ENCODE peak calls at places on chromosomes 2 and 18, in nine cellular contexts. E is adrenal gland; I is fibroblast of the aortic adventitia; J is H9; U is astrocyte of the cerebellum; B is HFF-Myc; H is AG09319; O is CD8-positive, alpha-beta T cell; G is upper lobe of left lung. V is an unnamed sample.

GRCh38 chr2:58535994-58536393 is 294.9 kb upstream of the FANCL start:
- DNase-seq in B (no peak), E (no peak), I (no peak), J (no peak), O (no peak), U (no peak), H (no peak), G (no peak), V (no peak)

GRCh38 chr18:43341014-43341413 is 63.7 kb upstream of the SYT4 start:
- DNase-seq in E (no peak), U (no peak), B (no peak), G (no peak), H (no peak), I (no peak), J (no peak), O (no peak), V (no peak)

GRCh38 chr2:173858297-173858731 is 106.9 kb downstream of the SP3 start:
- DNase-seq in U (no peak), J (no peak), G (no peak), B (no peak), O (no peak), I (no peak), H (no peak), E (no peak), V (no peak)

GRCh38 chr2:239186958-239187357 is 213.9 kb downstream of the HDAC4 start:
- DNase-seq in B (no peak), E (peak; percentile 16), J (peak; percentile 10), O (no peak), U (no peak), H (no peak), I (no peak), G (peak; percentile 22), V (no peak)

GRCh38 chr2:197198890-197199289 is 111.7 kb downstream of the ANKRD44 start:
- DNase-seq in O (peak; percentile 96), J (no peak), B (no peak), E (peak; percentile 46), U (no peak), I (peak; percentile 73), G (peak; percentile 81), H (no peak), V (no peak)

GRCh38 chr2:98467082-98467536 is 22.5 kb downstream of the INPP4A start:
- DNase-seq in B (no peak), O (peak; percentile 38), I (no peak), J (no peak), H (no peak), E (no peak), G (no peak), U (no peak), V (no peak)

GRCh38 chr2:17976871-17977746 is 98.6 kb downstream of the KCNS3 start:
- DNase-seq in O (no peak), E (no peak), I (peak; percentile 97), J (no peak), H (peak; percentile 84), G (no peak), U (peak; percentile 99), B (peak; percentile 92), V (no peak)

GRCh38 chr2:217790681-217791392 is 212.0 kb downstream of the TNS1 start:
- DNase-seq in J (no peak), G (no peak), H (no peak), B (no peak), E (no peak), O (no peak), I (peak; percentile 63), U (no peak), V (no peak)

GRCh38 chr2:26172866-26173595 is at the start of gene GAREM2:
- DNase-seq in O (no peak), I (no peak), E (peak; percentile 16), U (no peak), J (peak; percentile 62), G (peak; percentile 85), B (no peak), H (no peak), V (no peak)

GRCh38 chr18:6370886-6371635 is 43.6 kb downstream of the L3MBTL4 start:
- DNase-seq in J (no peak), I (no peak), U (no peak), G (no peak), E (peak; percentile 56), B (no peak), O (no peak), H (no peak), V (no peak)

GRCh38 chr2:39661771-39662325 is 3.9 kb upstream of the TMEM178A start:
- DNase-seq in J (no peak), G (no peak), U (no peak), I (peak; percentile 48), O (no peak), E (no peak), H (no peak), B (no peak), V (no peak)

GRCh38 chr2:233353769-233354499 is at the start of gene DGKD:
- DNase-seq in J (peak; percentile 71), E (peak; percentile 50), U (no peak), O (peak; percentile 69), H (peak; percentile 2), B (no peak), I (peak; percentile 31), G (no peak), V (peak; percentile 79)

GRCh38 chr2:41872646-41873045 is 175.2 kb upstream of the PKDCC start:
- DNase-seq in E (no peak), G (no peak), O (no peak), U (no peak), I (peak; percentile 39), J (no peak), H (no peak), B (no peak), V (no peak)

GRCh38 chr2:41870257-41870570 is 177.6 kb upstream of the PKDCC start:
- DNase-seq in U (no peak), H (no peak), E (no peak), B (no peak), I (no peak), G (peak; percentile 27), J (no peak), O (no peak), V (no peak)

GRCh38 chr2:41870948-41871522 is 176.8 kb upstream of the PKDCC start:
- DNase-seq in E (no peak), O (no peak), U (no peak), I (peak; percentile 40), H (no peak), J (peak; percentile 76), G (no peak), B (no peak), V (no peak)

GRCh38 chr2:41867553-41867952 is 180.3 kb upstream of the PKDCC start:
- DNase-seq in G (no peak), U (no peak), E (no peak), I (no peak), J (no peak), H (no peak), O (no peak), B (no peak), V (no peak)

GRCh38 chr2:41869542-41870256 is 178.1 kb upstream of the PKDCC start:
- DNase-seq in U (no peak), O (peak; percentile 62), B (no peak), E (peak; percentile 87), I (peak; percentile 77), J (peak; percentile 80), G (no peak), H (peak; percentile 27), V (peak; percentile 92)
- TF ChIP-seq CTCF in U (peak; percentile 82), O (peak; percentile 76), B (peak; percentile 83), E (peak; percentile 94), I (peak; percentile 85), J (peak; percentile 95), G (peak; percentile 83), H (peak; percentile 89), V (peak; percentile 82)

GRCh38 chr2:227207573-227207972 is 43.1 kb downstream of the COL4A3 start:
- DNase-seq in J (peak; percentile 36), E (no peak), O (no peak), B (no peak), I (no peak), U (no peak), H (no peak), G (no peak), V (no peak)

GRCh38 chr2:227205701-227206100 is 41.3 kb downstream of the COL4A3 start:
- DNase-seq in B (no peak), G (no peak), U (no peak), J (no peak), E (no peak), I (no peak), O (no peak), H (no peak), V (no peak)

GRCh38 chr2:227201806-227202205 is 37.4 kb downstream of the COL4A3 start:
- DNase-seq in I (no peak), J (no peak), H (no peak), G (no peak), E (no peak), B (no peak), O (no peak), U (no peak), V (no peak)

GRCh38 chr2:227204452-227204851 is 40.0 kb downstream of the COL4A3 start:
- DNase-seq in B (no peak), I (no peak), J (no peak), U (no peak), H (no peak), G (no peak), O (no peak), E (no peak), V (no peak)

DNA sequence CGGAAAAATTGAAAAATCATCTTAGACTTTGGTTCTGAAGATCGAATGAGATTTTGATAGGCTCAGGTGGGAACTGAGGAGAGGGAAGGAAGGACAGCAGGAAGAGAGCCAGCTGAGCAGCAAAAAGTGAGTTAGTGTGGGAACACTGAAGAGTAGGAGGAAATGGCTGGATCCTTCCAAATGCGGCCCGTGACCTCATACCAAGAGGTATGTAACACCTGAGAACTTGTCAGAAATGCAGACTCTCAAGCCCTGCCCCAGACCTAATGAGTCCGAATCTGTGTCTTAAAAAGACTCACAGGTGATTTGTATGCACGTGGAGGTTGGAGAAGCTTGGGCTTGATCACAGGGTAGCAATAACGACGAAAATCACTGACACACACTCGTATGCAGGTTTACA is 42.0 kb downstream of the COL4A3 start:
- DNase-seq in E (no peak), I (no peak), O (no peak), H (no peak), B (no peak), J (no peak), U (no peak), G (no peak), V (no peak)
- TF ChIP-seq CTCF in E (no peak), I (no peak), O (no peak), H (no peak), B (no peak), J (no peak), U (no peak), G (no peak), V (no peak)

GRCh38 chr18:48889115-48889941 is 61.4 kb downstream of the SMAD7 start:
- DNase-seq in E (peak; percentile 73), O (no peak), B (no peak), G (peak; percentile 86), H (no peak), J (peak; percentile 80), I (peak; percentile 50), U (no peak), V (no peak)
- TF ChIP-seq CTCF in E (peak; percentile 10), O (no peak), B (no peak), G (no peak), H (no peak), J (no peak), I (no peak), U (no peak), V (no peak)

DNA sequence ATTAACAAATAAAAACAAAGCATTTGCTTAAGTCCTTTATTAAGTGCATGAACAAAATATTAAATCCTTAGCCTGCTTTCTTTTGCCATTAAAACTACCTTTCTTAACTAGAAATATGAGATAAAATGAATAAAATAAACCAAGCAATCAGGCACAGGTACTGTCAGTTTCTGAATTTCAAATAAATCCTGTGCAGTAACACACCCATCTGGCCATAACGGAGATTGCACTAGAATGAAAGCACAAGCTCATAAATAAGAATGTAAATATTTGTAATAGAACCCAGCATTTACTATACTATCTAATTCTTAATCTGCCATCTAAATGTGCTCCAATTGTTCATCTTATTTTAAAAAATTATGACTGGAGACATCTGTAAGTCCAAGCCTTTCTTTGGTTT is 31.9 kb downstream of the PRKRA start:
- DNase-seq in E (no peak), I (peak; percentile 52), U (no peak), B (no peak), H (no peak), O (no peak), G (no peak), J (no peak), V (no peak)
- TF ChIP-seq CTCF in E (no peak), I (peak; percentile 30), U (peak; percentile 46), B (peak; percentile 18), H (peak; percentile 33), O (no peak), G (no peak), J (no peak), V (peak; percentile 46)

V was measured in mesothelial cell of epicardium.